ENCODE peak calls at places on chromosomes 16 and 17, in six cellular contexts. K is neural crest cell, M is endodermal cell, J is choroid plexus epithelial cell, B is fibroblast of villous mesenchyme, Q is psoas muscle. Y is an unnamed sample.

GRCh38 chr17:73101031-73101430 is 8.5 kb upstream of the SLC39A11 start:
- DNase-seq in K (no peak), M (no peak), B (no peak), Q (no peak), J (no peak), Y (no peak)

GRCh38 chr17:5499790-5500189 is 13.4 kb downstream of the MIS12 start:
- DNase-seq in B (no peak), Q (no peak), K (peak), M (peak), J (no peak), Y (peak)

GRCh38 chr16:10539256-10539655 is 41.1 kb downstream of the EMP2 start:
- DNase-seq in M (no peak), K (no peak), B (no peak), Q (no peak), J (no peak), Y (no peak)

GRCh38 chr16:4847774-4848587 is 700 bp downstream of the UBN1 start:
- DNase-seq in K (peak), Q (peak), M (peak), B (peak), J (peak), Y (peak)

GRCh38 chr17:64459284-64459747 is 10.4 kb downstream of the MILR1 start:
- DNase-seq in B (peak), J (peak), K (no peak), Q (no peak), M (no peak), Y (no peak)

GRCh38 chr16:53629607-53630312 is 73.9 kb downstream of the RPGRIP1L start:
- DNase-seq in Q (no peak), M (no peak), J (no peak), B (no peak), K (no peak), Y (no peak)

GRCh38 chr17:50668838-50669581 is 34.3 kb downstream of the ABCC3 start:
- DNase-seq in B (no peak), Q (no peak), K (no peak), J (no peak), M (no peak), Y (no peak)

GRCh38 chr17:59355030-59355694 is 23.7 kb downstream of the YPEL2 start:
- DNase-seq in K (no peak), M (no peak), B (no peak), J (no peak), Q (no peak), Y (no peak)

GRCh38 chr17:45117848-45118646 is 14.3 kb downstream of the PLCD3 start:
- DNase-seq in Q (no peak), M (no peak), J (no peak), K (no peak), B (no peak), Y (no peak)

GRCh38 chr17:29929006-29929543 is 953 bp downstream of the SSH2 start:
- DNase-seq in K (peak), J (peak), M (peak), Q (no peak), B (peak), Y (peak)

GRCh38 chr16:54374136-54374535 is 87.5 kb upstream of the IRX3 start:
- DNase-seq in B (no peak), K (no peak), J (peak), Q (no peak), M (no peak), Y (no peak)

GRCh38 chr17:46853896-46854444 is 2.6 kb downstream of the WNT9B start:
- DNase-seq in J (peak), B (peak), Q (no peak), K (no peak), M (peak), Y (no peak)

GRCh38 chr16:74680681-74681080 is 14.0 kb upstream of the RFWD3 start:
- DNase-seq in B (no peak), Q (no peak), M (no peak), K (no peak), J (no peak), Y (no peak)

GRCh38 chr17:1779571-1780074 is 17.8 kb downstream of the SERPINF1 start:
- DNase-seq in M (no peak), J (peak), K (no peak), B (peak), Q (peak), Y (no peak)

GRCh38 chr16:72291531-72291981 is 119.6 kb upstream of the PMFBP1 start:
- DNase-seq in M (no peak), B (peak), J (peak), Q (no peak), K (no peak), Y (no peak)

GRCh38 chr17:603405-604193 is 111.0 kb downstream of the VPS53 start:
- DNase-seq in M (no peak), J (no peak), Q (no peak), B (peak), K (no peak), Y (no peak)

GRCh38 chr16:12904041-12904671 is 2.8 kb downstream of the SHISA9 start:
- DNase-seq in B (no peak), M (peak), Q (no peak), J (no peak), K (no peak), Y (peak)

GRCh38 chr17:83150369-83151055 is 71.1 kb downstream of the METRNL start:
- DNase-seq in B (no peak), Q (no peak), M (no peak), K (no peak), J (peak), Y (no peak)

GRCh38 chr17:61285483-61286320 is 113.9 kb upstream of the TBX2 start:
- DNase-seq in J (peak), K (no peak), M (peak), Q (no peak), B (peak), Y (no peak)

GRCh38 chr17:46764709-46765401 is 53.6 kb downstream of the WNT3 start:
- DNase-seq in M (peak), K (no peak), B (peak), Q (peak), J (peak), Y (no peak)

GRCh38 chr17:32341141-32341856 is 674 bp downstream of the C17orf75 start:
- DNase-seq in M (no peak), J (peak), Q (no peak), K (no peak), B (no peak), Y (no peak)

GRCh38 chr16:11087691-11088431 is 143.5 kb downstream of the CLEC16A start:
- DNase-seq in K (no peak), J (peak), B (no peak), M (peak), Q (no peak), Y (no peak)

GRCh38 chr16:47142469-47143328 is 1.0 kb downstream of the NETO2 start:
- DNase-seq in B (peak), J (peak), M (no peak), K (no peak), Q (peak), Y (peak)

GRCh38 chr17:3558603-3559269 is 1.1 kb upstream of the TRPV3 start:
- DNase-seq in J (peak), K (no peak), B (peak), Q (no peak), M (peak), Y (no peak)

GRCh38 chr17:66533572-66533971 is 231.2 kb downstream of the PRKCA start:
- DNase-seq in K (peak), J (peak), B (peak), M (peak), Q (no peak), Y (peak)

GRCh38 chr16:12757546-12757945 is 46.1 kb downstream of the CPPED1 start:
- DNase-seq in J (no peak), M (no peak), K (no peak), Q (no peak), B (no peak), Y (no peak)

GRCh38 chr17:38587956-38588771 is 17.6 kb downstream of the SRCIN1 start:
- DNase-seq in K (no peak), Q (no peak), M (peak), J (no peak), B (no peak), Y (no peak)

GRCh38 chr16:85423631-85424030 is 189.5 kb upstream of the GSE1 start:
- DNase-seq in Q (peak), K (no peak), J (no peak), M (no peak), B (no peak), Y (peak)

GRCh38 chr16:79212114-79212791 is 388.3 kb downstream of the MAF start:
- DNase-seq in M (peak), Q (no peak), K (no peak), B (no peak), J (no peak), Y (no peak)

GRCh38 chr17:29619251-29619650 is 3.5 kb downstream of the CORO6 start:
- DNase-seq in J (peak), K (no peak), B (peak), Q (peak), M (peak), Y (no peak)

GRCh38 chr17:28348979-28349378 is 8.3 kb downstream of the POLDIP2 start:
- DNase-seq in Q (no peak), B (no peak), M (peak), K (no peak), J (no peak), Y (no peak)

GRCh38 chr17:45171338-45172231 is 9.9 kb downstream of the HEXIM2 start:
- DNase-seq in K (no peak), Q (peak), M (peak), J (no peak), B (no peak), Y (peak)

GRCh38 chr17:39665642-39666221 is 583 bp downstream of the TCAP start:
- DNase-seq in B (no peak), J (no peak), M (peak), Q (peak), K (no peak), Y (no peak)

GRCh38 chr17:31094600-31095238 is at the start of gene NF1:
- DNase-seq in Q (peak), M (peak), B (peak), K (peak), J (peak), Y (peak)

GRCh38 chr16:64791756-64792155 is 330.1 kb downstream of the CDH11 start:
- DNase-seq in M (no peak), J (peak), B (no peak), Q (no peak), K (no peak), Y (no peak)

GRCh38 chr17:34398990-34399389 is 36.0 kb upstream of the CCL1 start:
- DNase-seq in M (no peak), K (no peak), Q (no peak), J (no peak), B (no peak), Y (no peak)

GRCh38 chr17:15493031-15493750 is 25.8 kb upstream of the CDRT4 start:
- DNase-seq in M (peak), K (no peak), B (no peak), J (no peak), Q (no peak), Y (no peak)

DNA sequence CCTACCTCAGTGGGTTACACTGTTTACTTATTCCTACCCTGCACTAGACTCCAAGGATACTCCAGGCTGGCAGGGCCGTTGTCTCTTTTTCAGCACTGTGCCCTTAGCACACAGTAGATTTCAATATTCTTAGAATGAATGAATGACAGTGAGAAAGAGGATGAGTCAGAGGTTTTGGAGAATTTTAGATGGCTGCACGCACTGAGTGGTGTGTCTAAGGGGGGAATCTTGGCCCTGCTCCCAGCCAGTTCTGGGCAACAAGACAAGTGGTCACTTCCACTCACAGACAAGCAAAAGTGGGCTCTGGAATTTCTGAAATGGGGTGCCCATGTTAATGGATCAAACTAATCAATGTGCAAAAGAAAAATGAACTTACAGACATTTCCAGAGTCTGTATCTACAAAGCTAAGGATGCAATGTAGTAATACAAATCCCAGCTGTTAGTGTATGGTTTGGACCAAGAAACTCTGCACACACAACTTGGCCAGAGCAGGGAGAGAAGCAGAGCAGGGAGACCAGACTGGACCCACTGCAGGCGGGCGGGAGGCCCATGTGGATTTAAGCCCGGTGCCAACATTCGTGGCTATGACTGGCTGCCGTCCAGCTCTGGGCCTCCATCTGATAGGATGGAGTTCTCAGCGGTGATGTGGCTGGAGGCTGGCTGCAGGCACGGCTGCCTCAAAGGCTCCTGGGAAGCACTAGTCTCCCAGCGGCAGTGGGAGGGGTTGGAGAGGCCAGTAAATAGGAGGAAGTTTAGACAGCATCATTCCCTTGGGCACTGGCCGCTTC is 95.6 kb upstream of the CDYL2 start:
- DNase-seq in J (peak), K (no peak), Q (peak), M (peak), B (peak), Y (no peak)
- TF ChIP-seq CTCF in J (no peak), K (no peak), Q (no peak), M (no peak), B (no peak), Y (no peak)

GRCh38 chr17:67891481-67892119 is 66.3 kb downstream of the BPTF start:
- DNase-seq in B (peak), J (peak), Q (no peak), K (no peak), M (no peak), Y (no peak)
- TF ChIP-seq CTCF in B (peak), J (peak), Q (no peak), K (peak), M (peak), Y (no peak)

GRCh38 chr17:17001076-17001777 is 29.3 kb upstream of the TNFRSF13B start:
- DNase-seq in K (no peak), Q (no peak), M (no peak), B (no peak), J (no peak), Y (no peak)

GRCh38 chr17:16995930-16996329 is 24.0 kb upstream of the TNFRSF13B start:
- DNase-seq in B (no peak), K (no peak), J (no peak), M (no peak), Q (no peak), Y (no peak)

GRCh38 chr17:16999931-17000625 is 28.2 kb upstream of the TNFRSF13B start:
- DNase-seq in M (no peak), Q (no peak), B (no peak), J (no peak), K (no peak), Y (no peak)

GRCh38 chr17:16994626-16995025 is 22.7 kb upstream of the TNFRSF13B start:
- DNase-seq in B (no peak), Q (no peak), K (no peak), J (no peak), M (no peak), Y (no peak)

GRCh38 chr17:16997514-16998429 is 25.9 kb upstream of the TNFRSF13B start:
- DNase-seq in Q (no peak), J (no peak), M (no peak), K (no peak), B (no peak), Y (no peak)
- TF ChIP-seq CTCF in Q (no peak), J (no peak), M (no peak), K (no peak), B (no peak), Y (no peak)

DNA sequence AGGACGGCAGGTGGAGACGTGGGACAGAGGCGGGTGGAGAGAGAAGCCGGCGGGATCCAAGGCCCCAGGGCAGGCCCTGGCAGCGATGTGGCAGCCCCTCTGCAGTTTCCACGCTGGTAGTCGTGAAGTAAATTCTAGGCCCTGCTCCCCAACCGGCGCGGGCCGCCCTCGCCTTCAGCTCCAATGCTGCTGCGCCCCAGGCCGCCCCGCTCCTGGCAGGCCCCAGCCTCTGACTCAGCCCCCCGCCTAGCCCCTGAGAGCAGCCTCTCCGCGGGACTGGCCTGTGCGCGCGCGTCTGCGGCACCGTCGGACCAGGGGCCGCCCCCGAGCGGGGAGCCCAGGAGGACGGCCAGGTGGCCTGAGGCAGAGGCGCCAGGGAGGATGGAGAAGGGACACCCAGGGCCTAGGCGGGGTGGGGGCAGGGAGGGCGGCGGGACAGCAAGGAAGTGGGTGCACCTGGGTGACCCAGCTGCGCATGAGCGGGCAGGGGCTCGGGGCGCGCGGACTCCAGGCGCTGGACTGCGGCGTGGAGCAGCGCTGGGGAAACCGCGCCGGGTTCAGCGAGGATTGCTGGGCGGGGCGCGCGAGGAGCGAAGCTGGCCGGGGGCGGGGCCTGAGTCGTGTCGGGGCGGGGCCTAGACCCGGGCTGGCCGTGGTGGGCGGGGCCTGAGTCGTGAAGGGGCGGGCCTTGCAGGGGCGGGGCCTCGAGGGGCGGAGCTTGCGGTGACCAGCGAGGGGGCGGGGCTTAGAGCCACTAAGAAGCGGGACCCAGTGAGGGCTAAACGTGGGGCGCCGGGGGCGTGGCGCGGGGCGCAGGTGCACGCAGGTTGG is 29.6 kb downstream of the ZNF778 start:
- DNase-seq in J (peak), Q (peak), B (peak), M (peak), K (peak), Y (peak)
- TF ChIP-seq CTCF in J (peak), Q (no peak), B (no peak), M (no peak), K (no peak), Y (no peak)

GRCh38 chr17:43171761-43172487 is 910 bp downstream of the NBR1 start:
- DNase-seq in J (peak), B (peak), Q (no peak), M (peak), K (no peak), Y (no peak)
- TF ChIP-seq CTCF in J (peak), B (peak), Q (no peak), M (peak), K (no peak), Y (no peak)

GRCh38 chr16:19680972-19681371 is 37.1 kb downstream of the KNOP1 start:
- DNase-seq in B (no peak), K (no peak), Q (peak), J (no peak), M (peak), Y (no peak)
- TF ChIP-seq CTCF in B (peak), K (no peak), Q (no peak), J (peak), M (peak), Y (no peak)

GRCh38 chr17:75267403-75268232 is 3.4 kb downstream of the MIF4GD start:
- DNase-seq in B (no peak), M (peak), K (no peak), Q (peak), J (no peak), Y (peak)
- TF ChIP-seq CTCF in B (no peak), M (peak), K (peak), Q (no peak), J (no peak), Y (peak)

GRCh38 chr17:81906476-81907218 is 4.6 kb downstream of the PCYT2 start:
- DNase-seq in M (peak), Q (no peak), K (no peak), J (no peak), B (no peak), Y (no peak)
- TF ChIP-seq CTCF in M (peak), Q (no peak), K (no peak), J (peak), B (no peak), Y (no peak)

DNA sequence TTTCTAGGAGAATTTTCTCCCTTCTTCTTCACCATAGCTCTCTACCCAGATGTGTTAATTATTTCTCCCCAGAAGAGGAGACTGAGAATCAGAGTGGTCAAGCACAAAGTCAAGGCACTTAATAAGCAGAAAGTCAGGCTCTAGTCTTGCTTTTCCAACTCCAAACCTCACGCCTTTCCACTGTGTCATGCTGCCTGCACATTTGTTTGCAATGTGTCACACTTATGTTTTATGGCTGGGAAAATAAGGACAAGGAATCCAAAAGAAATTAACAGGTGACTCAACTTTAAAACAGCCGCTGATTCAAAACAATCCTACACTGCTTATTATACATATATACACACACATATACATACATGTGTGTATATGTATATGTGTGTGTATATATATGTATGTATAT is 255.7 kb upstream of the DYNLRB2 start:
- DNase-seq in M (no peak), Q (no peak), B (peak), J (no peak), K (no peak), Y (no peak)
- TF ChIP-seq CTCF in M (no peak), Q (no peak), B (no peak), J (no peak), K (no peak), Y (no peak)

DNA sequence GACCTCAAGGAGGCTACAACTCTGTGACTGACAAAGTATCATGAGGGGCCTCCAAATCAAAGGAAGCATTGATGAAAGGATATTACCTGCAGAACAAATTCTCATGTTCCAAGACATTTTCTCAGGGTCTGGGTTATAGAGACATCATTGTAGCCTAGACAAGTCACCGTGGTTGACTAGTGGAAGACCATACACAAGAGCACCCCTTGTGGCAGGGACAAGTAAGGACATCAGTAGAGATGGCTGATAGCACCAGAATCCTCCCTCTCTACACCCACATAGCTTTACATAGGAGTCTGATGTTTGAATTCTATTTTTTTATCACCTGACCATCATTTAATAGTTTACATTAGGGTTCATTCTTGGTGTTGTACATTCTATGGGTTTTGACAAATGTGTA is 32.5 kb upstream of the CDH8 start:
- DNase-seq in M (peak), Q (no peak), J (no peak), K (no peak), B (no peak), Y (no peak)
- TF ChIP-seq CTCF in M (peak), Q (no peak), J (no peak), K (peak), B (no peak), Y (peak)

Y was measured in nephron progenitor cell.